ENCODE peak calls at places on chromosomes 3 and 15, in four cellular contexts. N is kidney; Z is activated CD4-positive, alpha-beta T cell treated with anti-CD3 and anti-CD28 coated beads for 48 hours; I is T-helper 17 cell. C is an unnamed sample.

GRCh38 chr3:156749244-156749643 is 74.9 kb downstream of the TIPARP start:
- DNase-seq in N (no peak), Z (no peak), I (no peak), C (no peak)

GRCh38 chr3:188064831-188065493 is 89.0 kb upstream of the LPP start:
- DNase-seq in N (no peak), Z (no peak), I (no peak), C (no peak)

GRCh38 chr15:77633134-77633912 is 611 bp upstream of the LINGO1 start:
- DNase-seq in N (peak; percentile 94), Z (peak; percentile 80), I (peak; percentile 12), C (peak; percentile 12)

GRCh38 chr3:187748050-187748481 is 2.8 kb upstream of the BCL6 start:
- DNase-seq in N (peak; percentile 95), Z (peak; percentile 96), I (peak; percentile 72), C (no peak)

GRCh38 chr3:55721716-55722484 is 234.8 kb upstream of the WNT5A start:
- DNase-seq in N (no peak), Z (peak; percentile 3), I (no peak), C (no peak)

GRCh38 chr3:173663664-173664063 is 266.1 kb downstream of the NLGN1 start:
- DNase-seq in N (no peak), Z (no peak), I (no peak), C (no peak)

GRCh38 chr15:44427756-44428724 is 611 bp downstream of the CTDSPL2 start:
- DNase-seq in N (no peak), Z (no peak), I (no peak), C (no peak)

GRCh38 chr3:64530434-64531049 is 157.3 kb downstream of the ADAMTS9 start:
- DNase-seq in N (no peak), Z (peak; percentile 43), I (no peak), C (peak; percentile 15)

GRCh38 chr3:124615896-124616543 is 114.2 kb upstream of the UMPS start:
- DNase-seq in N (no peak), Z (no peak), I (no peak), C (no peak)

C was measured in GM04503.